ENCODE peak calls at places on chromosomes 4 and X, in four cellular contexts. P is GM23338, A is dorsolateral prefrontal cortex, X is WTC11. F is an unnamed sample.

GRCh38 chr4:44425614-44426208 is 22.9 kb downstream of the KCTD8 start:
- DNase-seq in P (peak), A (no peak), X (peak), F (no peak)

GRCh38 chr4:40241936-40242590 is 45.2 kb downstream of the RHOH start:
- DNase-seq in P (no peak), A (no peak), X (no peak), F (no peak)

GRCh38 chr4:21697583-21697982 is 251.0 kb downstream of the KCNIP4 start:
- DNase-seq in P (peak), A (no peak), X (peak), F (no peak)

GRCh38 chrX:13248867-13249521 is 70.9 kb downstream of the ATXN3L start:
- DNase-seq in P (no peak), A (no peak), X (no peak), F (no peak)

GRCh38 chrX:1249101-1249887 is 19.3 kb upstream of the CSF2RA start:
- DNase-seq in P (peak), A (no peak), X (peak), F (peak)

GRCh38 chr4:78937837-78938236 is 1.4 kb downstream of the PAQR3 start:
- DNase-seq in P (no peak), A (no peak), X (no peak), F (peak)

GRCh38 chr4:25452081-25452480 is 75.0 kb downstream of the ANAPC4 start:
- DNase-seq in P (no peak), A (no peak), X (no peak), F (no peak)

GRCh38 chr4:10619220-10619619 is 65.3 kb downstream of the CLNK start:
- DNase-seq in P (no peak), A (no peak), X (no peak), F (no peak)

GRCh38 chr4:177227636-177228035 is 82.0 kb upstream of the NEIL3 start:
- DNase-seq in P (no peak), A (no peak), X (no peak), F (no peak)

GRCh38 chr4:140233811-140234696 is 80.1 kb upstream of the MAML3 start:
- DNase-seq in P (no peak), A (no peak), X (no peak), F (peak)

GRCh38 chr4:110636677-110637407 is 14.0 kb upstream of the PITX2 start:
- DNase-seq in P (peak), A (no peak), X (peak), F (peak)

GRCh38 chr4:36322921-36323354 is 41.5 kb downstream of the DTHD1 start:
- DNase-seq in P (no peak), A (no peak), X (no peak), F (no peak)

GRCh38 chr4:180925800-180926199 is 1317.4 kb upstream of the TENM3 start:
- DNase-seq in P (no peak), A (no peak), X (no peak), F (no peak)

GRCh38 chr4:164136181-164136616 is 617.7 kb upstream of the SMIM31 start:
- DNase-seq in P (no peak), A (no peak), X (peak), F (no peak)

GRCh38 chr4:88797725-88798124 is 100.1 kb upstream of the NAP1L5 start:
- DNase-seq in P (no peak), A (no peak), X (no peak), F (no peak)

GRCh38 chr4:162017863-162018262 is 145.9 kb downstream of the FSTL5 start:
- DNase-seq in P (peak), A (no peak), X (no peak), F (no peak)

GRCh38 chr4:110514889-110515479 is 39.0 kb downstream of the ENPEP start:
- DNase-seq in P (peak), A (no peak), X (no peak), F (peak)

GRCh38 chrX:65985922-65986588 is 53.8 kb downstream of the VSIG4 start:
- DNase-seq in P (peak), A (no peak), X (peak), F (peak)

GRCh38 chr4:74543983-74544382 is 99.0 kb downstream of the AREG start:
- DNase-seq in P (no peak), A (no peak), X (no peak), F (peak)

GRCh38 chr4:121381148-121381462 is 287 bp upstream of the QRFPR start:
- DNase-seq in P (no peak), A (no peak), X (no peak), F (no peak)

GRCh38 chr4:1579834-1580686 is 104.1 kb downstream of the FAM53A start:
- DNase-seq in P (peak), A (peak), X (peak), F (peak)

GRCh38 chr4:112252234-112252633 is 20.6 kb downstream of the AP1AR start:
- DNase-seq in P (no peak), A (no peak), X (no peak), F (no peak)

GRCh38 chr4:108601517-108601916 is 18.9 kb upstream of the RPL34 start:
- DNase-seq in P (no peak), A (no peak), X (no peak), F (no peak)

GRCh38 chrX:33725556-33726232 is 406.4 kb downstream of the FAM47A start:
- DNase-seq in P (peak), A (no peak), X (peak), F (no peak)

GRCh38 chr4:186643501-186644315 is 79.9 kb downstream of the FAT1 start:
- DNase-seq in P (no peak), A (no peak), X (no peak), F (peak)

GRCh38 chrX:27336466-27337091 is 126.6 kb downstream of the PPP4R3C start:
- DNase-seq in P (peak), A (no peak), X (peak), F (no peak)

GRCh38 chr4:4818440-4819212 is 40.8 kb upstream of the MSX1 start:
- DNase-seq in P (peak), A (no peak), X (no peak), F (no peak)

GRCh38 chrX:153708415-153708814 is 15.8 kb downstream of the BCAP31 start:
- DNase-seq in P (peak), A (peak), X (peak), F (peak)

GRCh38 chr4:7964459-7964858 is 24.8 kb upstream of the AFAP1 start:
- DNase-seq in P (no peak), A (no peak), X (no peak), F (no peak)

GRCh38 chrX:52608961-52609360 is 45.7 kb downstream of the SSX7 start:
- DNase-seq in P (no peak), A (no peak), X (no peak), F (peak)

GRCh38 chr4:48799157-48799556 is 19.1 kb upstream of the FRYL start:
- DNase-seq in P (peak), A (no peak), X (no peak), F (no peak)

GRCh38 chr4:111546881-111547280 is 598.4 kb upstream of the FAM241A start:
- DNase-seq in P (no peak), A (no peak), X (no peak), F (no peak)

GRCh38 chr4:163332526-163333405 is at the start of gene NPY1R:
- DNase-seq in P (peak), A (peak), X (peak), F (peak)

GRCh38 chr4:67933755-67934154 is 29.5 kb downstream of the TMPRSS11A start:
- DNase-seq in P (no peak), A (no peak), X (no peak), F (no peak)

GRCh38 chr4:24850669-24851068 is 55.3 kb downstream of the SOD3 start:
- DNase-seq in P (no peak), A (no peak), X (no peak), F (peak)

GRCh38 chr4:98094118-98094517 is 49.2 kb downstream of the STPG2 start:
- DNase-seq in P (no peak), A (no peak), X (no peak), F (no peak)

DNA sequence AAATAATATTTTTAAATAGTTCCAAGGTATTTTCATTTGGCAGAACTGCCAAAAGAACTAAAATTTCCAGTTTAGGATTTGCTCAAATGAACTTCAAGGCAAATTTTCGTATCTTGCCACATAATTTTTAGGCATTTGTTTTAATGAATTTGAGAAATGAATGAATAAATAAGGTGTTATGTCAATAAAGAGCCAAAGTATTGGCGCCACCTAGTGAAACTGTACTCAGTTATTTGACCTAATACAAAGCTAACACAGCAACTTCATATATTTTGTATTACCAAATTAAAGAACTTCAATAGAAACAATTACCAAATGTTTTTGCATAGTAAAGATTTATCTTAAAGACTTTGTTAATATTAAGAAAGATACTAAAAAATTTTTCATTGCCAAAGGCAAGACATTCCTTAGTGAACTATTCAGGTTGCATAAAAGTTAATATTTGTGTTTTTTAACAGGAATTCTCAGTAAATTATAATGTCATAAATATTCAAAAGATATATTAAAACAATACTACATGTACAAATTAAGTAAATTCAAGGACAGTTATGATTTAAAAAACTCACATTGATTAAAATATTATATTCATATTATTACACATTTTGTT is 50.3 kb downstream of the STPG2 start:
- DNase-seq in P (peak), A (no peak), X (no peak), F (peak)
- TF ChIP-seq CTCF in P (peak), A (peak), X (peak), F (peak)

GRCh38 chr4:129526812-129527211 is 430.9 kb downstream of the C4orf33 start:
- DNase-seq in P (peak), A (no peak), X (no peak), F (no peak)
- TF ChIP-seq CTCF in P (peak), A (no peak), X (no peak), F (no peak)

DNA sequence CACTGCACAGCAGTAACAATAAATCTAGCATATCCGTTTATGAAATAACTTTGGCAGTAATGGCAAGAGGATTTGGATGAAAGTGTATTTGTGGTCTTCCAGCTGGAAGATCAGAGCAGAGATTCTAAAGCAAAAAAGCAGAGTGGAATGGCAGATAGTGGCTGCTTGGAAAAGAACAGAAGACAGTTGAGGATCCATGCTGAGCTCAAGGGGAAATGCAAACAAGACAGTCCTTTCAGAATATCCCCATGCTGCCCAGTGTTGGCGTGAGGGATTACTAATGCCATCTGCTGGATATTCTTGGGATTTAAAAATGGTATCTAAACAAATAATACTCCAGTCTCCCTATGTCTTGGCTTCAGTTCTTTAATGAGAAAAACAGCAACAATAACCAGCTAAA is 629.1 kb upstream of the ATOH1 start:
- DNase-seq in P (peak), A (no peak), X (peak), F (no peak)
- TF ChIP-seq CTCF in P (peak), A (no peak), X (peak), F (peak)

GRCh38 chrX:38561951-38562719 is 793 bp downstream of the TSPAN7 start:
- DNase-seq in P (peak), A (peak), X (peak), F (no peak)
- TF ChIP-seq CTCF in P (no peak), A (no peak), X (no peak), F (no peak)

DNA sequence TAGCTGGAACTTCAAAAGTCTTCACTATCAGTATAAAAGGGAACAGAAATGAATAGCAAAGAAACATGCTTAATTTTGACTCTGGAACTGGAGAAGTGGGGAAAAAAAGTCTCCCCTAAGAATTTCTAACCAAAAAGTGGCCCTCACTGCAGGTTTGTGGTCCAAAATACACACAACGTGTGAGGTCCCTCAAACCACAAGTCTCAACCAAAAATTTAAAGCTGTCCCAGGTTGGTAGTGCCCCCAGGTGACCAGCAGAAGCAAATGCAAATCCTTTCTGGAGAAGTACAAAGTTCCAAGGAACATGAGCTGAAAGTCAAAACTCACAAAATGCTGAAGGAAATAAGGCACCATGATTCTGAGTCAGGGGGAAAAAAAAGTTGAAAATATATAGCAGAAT is 23.6 kb upstream of the VAMP7 start:
- DNase-seq in P (peak), A (no peak), X (no peak), F (no peak)
- TF ChIP-seq CTCF in P (peak), A (no peak), X (no peak), F (peak)

GRCh38 chr4:69470561-69470960 is 25.1 kb downstream of the UGT2B4 start:
- DNase-seq in P (peak), A (no peak), X (no peak), F (no peak)
- TF ChIP-seq CTCF in P (peak), A (no peak), X (no peak), F (no peak)

F was measured in HFFc6.